ENCODE peak calls at places on chromosomes 13 and 19, in five cellular contexts. K is EH; S is AG10803; P is central memory CD8-positive, alpha-beta T cell; X is activated CD4-positive, alpha-beta T cell treated with anti-CD3 and anti-CD28 coated beads, Interleukin-2, amount 50 U/mL, for 48 hours. Q is an unnamed sample.

GRCh38 chr13:71499235-71499634 is 367.8 kb downstream of the DACH1 start:
- DNase-seq in X (no peak), P (no peak), S (no peak), K (no peak), Q (no peak)

GRCh38 chr19:45172173-45172572 is 5.9 kb downstream of the TRAPPC6A start:
- DNase-seq in X (no peak), K (no peak), S (no peak), P (no peak), Q (no peak)

GRCh38 chr13:60931858-60932546 is 483.6 kb downstream of the PCDH20 start:
- DNase-seq in X (no peak), K (no peak), S (no peak), P (no peak), Q (no peak)

GRCh38 chr13:49124693-49125304 is 95.3 kb upstream of the MLNR start:
- DNase-seq in K (no peak), P (no peak), S (no peak), X (no peak), Q (no peak)

GRCh38 chr19:30293051-30293785 is 79.0 kb upstream of the ZNF536 start:
- DNase-seq in P (no peak), X (no peak), K (no peak), S (no peak), Q (no peak)

GRCh38 chr13:102799544-102800144 is 725 bp downstream of the BIVM start:
- DNase-seq in S (peak), X (no peak), P (no peak), K (peak), Q (no peak)

GRCh38 chr13:48532146-48532472 is 771 bp downstream of the RCBTB2 start:
- DNase-seq in S (peak), K (peak), X (no peak), P (no peak), Q (peak)

GRCh38 chr13:28636677-28637317 is 22.1 kb upstream of the POMP start:
- DNase-seq in P (no peak), K (peak), X (peak), S (peak), Q (peak)

GRCh38 chr19:29487432-29487831 is 38.4 kb upstream of the VSTM2B start:
- DNase-seq in S (no peak), P (no peak), X (no peak), K (no peak), Q (no peak)

GRCh38 chr13:24627864-24628418 is 52.3 kb upstream of the ATP12A start:
- DNase-seq in X (no peak), P (no peak), S (no peak), K (no peak), Q (no peak)

GRCh38 chr19:1245468-1245867 is 2.9 kb upstream of the MIDN start:
- DNase-seq in S (no peak), X (no peak), P (no peak), K (no peak), Q (no peak)

GRCh38 chr13:31699650-31700049 is 39.7 kb upstream of the RXFP2 start:
- DNase-seq in P (no peak), K (peak), X (no peak), S (no peak), Q (peak)

GRCh38 chr13:111011899-111012298 is 97.0 kb upstream of the ANKRD10 start:
- DNase-seq in S (peak), P (no peak), X (no peak), K (no peak), Q (no peak)

GRCh38 chr19:49168421-49168820 is 10.8 kb downstream of the TRPM4 start:
- DNase-seq in S (no peak), K (no peak), X (no peak), P (no peak), Q (no peak)

GRCh38 chr19:42048992-42049391 is 21.0 kb downstream of the GRIK5 start:
- DNase-seq in X (peak), S (no peak), K (peak), P (no peak), Q (no peak)

GRCh38 chr19:51808333-51808986 is 13.5 kb downstream of the FPR3 start:
- DNase-seq in S (peak), X (no peak), P (no peak), K (peak), Q (peak)

GRCh38 chr13:44277459-44277858 is 96.2 kb upstream of the SERP2 start:
- DNase-seq in K (no peak), X (no peak), S (no peak), P (no peak), Q (no peak)

GRCh38 chr19:48490980-48491792 is 20.4 kb downstream of the LMTK3 start:
- DNase-seq in S (no peak), P (no peak), K (no peak), X (peak), Q (no peak)

GRCh38 chr19:16363852-16364230 is 39.2 kb downstream of the KLF2 start:
- DNase-seq in X (no peak), S (no peak), P (no peak), K (no peak), Q (no peak)

GRCh38 chr19:2329528-2329927 is 1.0 kb downstream of the SPPL2B start:
- DNase-seq in P (no peak), K (no peak), S (no peak), X (no peak), Q (no peak)

GRCh38 chr19:18507021-18507726 is 14.7 kb downstream of the ELL start:
- DNase-seq in X (no peak), P (no peak), S (no peak), K (peak), Q (no peak)

GRCh38 chr13:26719356-26719945 is 41.1 kb downstream of the GPR12 start:
- DNase-seq in P (no peak), K (peak), S (peak), X (no peak), Q (peak)

GRCh38 chr19:1264801-1265610 is 4.1 kb upstream of the CIRBP start:
- DNase-seq in X (no peak), P (no peak), S (peak), K (peak), Q (peak)